ENCODE peak calls at places on chromosomes 4 and X, in nine cellular contexts. One of them, this sample, is unnamed.
A peak's percentile ranks its signal among the peaks of the same experiment; 100 is the strongest.

GRCh38 chr4:174716986-174717770 is 111.9 kb downstream of the GLRA3 start:
- DNase-seq in SW480: no peak
- DNase-seq in bronchial epithelial cell: no peak
- DNase-seq in PC-3: no peak
- DNase-seq in Daoy: no peak
- DNase-seq in NCI-H1105: no peak
- DNase-seq in CD4-positive, alpha-beta T cell: no peak
- DNase-seq in activated T-cell treated with anti-CD3 and anti-CD28 coated beads for 1 hour: no peak
- DNase-seq in non-pigmented ciliary epithelial cell: no peak
- DNase-seq in this sample: no peak

GRCh38 chr4:80619070-80619674 is 283.6 kb downstream of the CFAP299 start:
- DNase-seq in SW480: peak; percentile 7
- DNase-seq in bronchial epithelial cell: peak; percentile 22
- DNase-seq in PC-3: peak; percentile 49
- DNase-seq in Daoy: no peak
- DNase-seq in NCI-H1105: no peak
- DNase-seq in CD4-positive, alpha-beta T cell: no peak
- DNase-seq in activated T-cell treated with anti-CD3 and anti-CD28 coated beads for 1 hour: no peak
- DNase-seq in non-pigmented ciliary epithelial cell: no peak
- DNase-seq in this sample: no peak

GRCh38 chrX:153644356-153645125 is 2.5 kb upstream of the DUSP9 start:
- DNase-seq in SW480: no peak
- DNase-seq in bronchial epithelial cell: no peak
- DNase-seq in PC-3: no peak
- DNase-seq in Daoy: peak; percentile 30
- DNase-seq in NCI-H1105: peak; percentile 12
- DNase-seq in CD4-positive, alpha-beta T cell: no peak
- DNase-seq in activated T-cell treated with anti-CD3 and anti-CD28 coated beads for 1 hour: no peak
- DNase-seq in non-pigmented ciliary epithelial cell: no peak
- DNase-seq in this sample: no peak

GRCh38 chrX:17038681-17039161 is 92.3 kb downstream of the REPS2 start:
- DNase-seq in SW480: no peak
- DNase-seq in bronchial epithelial cell: no peak
- DNase-seq in PC-3: no peak
- DNase-seq in Daoy: no peak
- DNase-seq in NCI-H1105: no peak
- DNase-seq in CD4-positive, alpha-beta T cell: no peak
- DNase-seq in activated T-cell treated with anti-CD3 and anti-CD28 coated beads for 1 hour: no peak
- DNase-seq in non-pigmented ciliary epithelial cell: no peak
- DNase-seq in this sample: no peak

GRCh38 chrX:103248553-103248952 is 6.4 kb downstream of the TCEAL8 start:
- DNase-seq in SW480: peak; percentile 21
- DNase-seq in bronchial epithelial cell: peak; percentile 35
- DNase-seq in PC-3: peak; percentile 54
- DNase-seq in Daoy: no peak
- DNase-seq in NCI-H1105: no peak
- DNase-seq in CD4-positive, alpha-beta T cell: no peak
- DNase-seq in activated T-cell treated with anti-CD3 and anti-CD28 coated beads for 1 hour: no peak
- DNase-seq in non-pigmented ciliary epithelial cell: no peak
- DNase-seq in this sample: no peak

GRCh38 chrX:8034058-8034457 is 106.8 kb upstream of the PNPLA4 start:
- DNase-seq in SW480: no peak
- DNase-seq in bronchial epithelial cell: no peak
- DNase-seq in PC-3: no peak
- DNase-seq in Daoy: no peak
- DNase-seq in NCI-H1105: no peak
- DNase-seq in CD4-positive, alpha-beta T cell: no peak
- DNase-seq in activated T-cell treated with anti-CD3 and anti-CD28 coated beads for 1 hour: no peak
- DNase-seq in non-pigmented ciliary epithelial cell: no peak
- DNase-seq in this sample: no peak

GRCh38 chr4:55673424-55673823 is 37.3 kb upstream of the NMU start:
- DNase-seq in SW480: no peak
- DNase-seq in bronchial epithelial cell: peak; percentile 25
- DNase-seq in PC-3: no peak
- DNase-seq in Daoy: no peak
- DNase-seq in NCI-H1105: no peak
- DNase-seq in CD4-positive, alpha-beta T cell: no peak
- DNase-seq in activated T-cell treated with anti-CD3 and anti-CD28 coated beads for 1 hour: no peak
- DNase-seq in non-pigmented ciliary epithelial cell: no peak
- DNase-seq in this sample: no peak

GRCh38 chr4:151540728-151541437 is 131.9 kb downstream of the FHIP1A start:
- DNase-seq in SW480: no peak
- DNase-seq in bronchial epithelial cell: peak; percentile 100
- DNase-seq in PC-3: peak; percentile 95
- DNase-seq in Daoy: peak; percentile 82
- DNase-seq in NCI-H1105: peak; percentile 86
- DNase-seq in CD4-positive, alpha-beta T cell: no peak
- DNase-seq in activated T-cell treated with anti-CD3 and anti-CD28 coated beads for 1 hour: no peak
- DNase-seq in non-pigmented ciliary epithelial cell: peak; percentile 95
- DNase-seq in this sample: no peak

GRCh38 chr4:102139132-102139573 is 206.1 kb downstream of the SLC39A8 start:
- DNase-seq in SW480: no peak
- DNase-seq in bronchial epithelial cell: peak; percentile 69
- DNase-seq in PC-3: peak; percentile 92
- DNase-seq in Daoy: peak; percentile 0
- DNase-seq in NCI-H1105: no peak
- DNase-seq in CD4-positive, alpha-beta T cell: no peak
- DNase-seq in activated T-cell treated with anti-CD3 and anti-CD28 coated beads for 1 hour: no peak
- DNase-seq in non-pigmented ciliary epithelial cell: peak; percentile 26
- DNase-seq in this sample: no peak

GRCh38 chr4:108483077-108483476 is 137.3 kb upstream of the RPL34 start:
- DNase-seq in SW480: peak; percentile 21
- DNase-seq in bronchial epithelial cell: no peak
- DNase-seq in PC-3: no peak
- DNase-seq in Daoy: peak; percentile 33
- DNase-seq in NCI-H1105: no peak
- DNase-seq in CD4-positive, alpha-beta T cell: no peak
- DNase-seq in activated T-cell treated with anti-CD3 and anti-CD28 coated beads for 1 hour: no peak
- DNase-seq in non-pigmented ciliary epithelial cell: no peak
- DNase-seq in this sample: no peak

GRCh38 chrX:74492720-74493201 is 71.5 kb downstream of the SLC16A2 start:
- DNase-seq in SW480: no peak
- DNase-seq in bronchial epithelial cell: no peak
- DNase-seq in PC-3: no peak
- DNase-seq in Daoy: peak; percentile 4
- DNase-seq in NCI-H1105: peak; percentile 43
- DNase-seq in CD4-positive, alpha-beta T cell: peak; percentile 1
- DNase-seq in activated T-cell treated with anti-CD3 and anti-CD28 coated beads for 1 hour: peak; percentile 2
- DNase-seq in non-pigmented ciliary epithelial cell: no peak
- DNase-seq in this sample: peak; percentile 15

GRCh38 chrX:88135735-88136134 is 611.3 kb upstream of the CPXCR1 start:
- DNase-seq in SW480: peak; percentile 4
- DNase-seq in bronchial epithelial cell: no peak
- DNase-seq in PC-3: peak; percentile 35
- DNase-seq in Daoy: no peak
- DNase-seq in NCI-H1105: no peak
- DNase-seq in CD4-positive, alpha-beta T cell: no peak
- DNase-seq in activated T-cell treated with anti-CD3 and anti-CD28 coated beads for 1 hour: no peak
- DNase-seq in non-pigmented ciliary epithelial cell: no peak
- DNase-seq in this sample: no peak

GRCh38 chrX:150062292-150063137 is 124.2 kb upstream of the EOLA2 start:
- DNase-seq in SW480: no peak
- DNase-seq in bronchial epithelial cell: peak; percentile 47
- DNase-seq in PC-3: peak; percentile 78
- DNase-seq in Daoy: peak; percentile 38
- DNase-seq in NCI-H1105: peak; percentile 20
- DNase-seq in CD4-positive, alpha-beta T cell: no peak
- DNase-seq in activated T-cell treated with anti-CD3 and anti-CD28 coated beads for 1 hour: no peak
- DNase-seq in non-pigmented ciliary epithelial cell: no peak
- DNase-seq in this sample: no peak

GRCh38 chrX:133005038-133005437 is 46.6 kb upstream of the HS6ST2 start:
- DNase-seq in SW480: peak; percentile 35
- DNase-seq in bronchial epithelial cell: peak; percentile 3
- DNase-seq in PC-3: peak; percentile 48
- DNase-seq in Daoy: peak; percentile 12
- DNase-seq in NCI-H1105: no peak
- DNase-seq in CD4-positive, alpha-beta T cell: no peak
- DNase-seq in activated T-cell treated with anti-CD3 and anti-CD28 coated beads for 1 hour: no peak
- DNase-seq in non-pigmented ciliary epithelial cell: no peak
- DNase-seq in this sample: no peak

GRCh38 chr4:109631709-109632108 is 71.5 kb downstream of the CASP6 start:
- DNase-seq in SW480: no peak
- DNase-seq in bronchial epithelial cell: no peak
- DNase-seq in PC-3: peak; percentile 11
- DNase-seq in Daoy: no peak
- DNase-seq in NCI-H1105: no peak
- DNase-seq in CD4-positive, alpha-beta T cell: no peak
- DNase-seq in activated T-cell treated with anti-CD3 and anti-CD28 coated beads for 1 hour: no peak
- DNase-seq in non-pigmented ciliary epithelial cell: no peak
- DNase-seq in this sample: no peak

GRCh38 chr4:56742080-56742871 is 61.2 kb upstream of the HOPX start:
- DNase-seq in SW480: no peak
- DNase-seq in bronchial epithelial cell: peak; percentile 37
- DNase-seq in PC-3: peak; percentile 66
- DNase-seq in Daoy: no peak
- DNase-seq in NCI-H1105: no peak
- DNase-seq in CD4-positive, alpha-beta T cell: no peak
- DNase-seq in activated T-cell treated with anti-CD3 and anti-CD28 coated beads for 1 hour: no peak
- DNase-seq in non-pigmented ciliary epithelial cell: no peak
- DNase-seq in this sample: no peak